ENCODE peak calls at places on chromosome 5, in four cellular contexts. B, K, G and V are unnamed samples.

GRCh38 chr5:81140942-81141341 is 92.2 kb upstream of the CKMT2 start:
- DNase-seq in B (no peak), K (no peak), G (no peak), V (no peak)

GRCh38 chr5:112372543-112372942 is 46.5 kb downstream of the EPB41L4A start:
- DNase-seq in B (no peak), K (peak), G (no peak), V (peak)

GRCh38 chr5:126031989-126032716 is 391.1 kb upstream of the GRAMD2B start:
- DNase-seq in B (no peak), K (no peak), G (no peak), V (no peak)

GRCh38 chr5:14745753-14746152 is 81.2 kb downstream of the OTULIN start:
- DNase-seq in B (no peak), K (no peak), G (no peak), V (no peak)

GRCh38 chr5:111993242-111993641 is 236.2 kb upstream of the NREP start:
- DNase-seq in B (no peak), K (no peak), G (no peak), V (no peak)

GRCh38 chr5:157222506-157223230 is 42.0 kb downstream of the ITK start:
- DNase-seq in B (peak), K (no peak), G (no peak), V (no peak)

GRCh38 chr5:95818181-95819147 is 4.1 kb downstream of the GLRX start:
- DNase-seq in B (no peak), K (no peak), G (no peak), V (no peak)

GRCh38 chr5:92553326-92553725 is 1027.7 kb downstream of the NR2F1-AS1 start:
- DNase-seq in B (no peak), K (no peak), G (no peak), V (no peak)

GRCh38 chr5:150138551-150139265 is 16.9 kb downstream of the PDGFRB start:
- DNase-seq in B (no peak), K (peak), G (peak), V (no peak)

GRCh38 chr5:2921651-2922050 is 170.2 kb upstream of the IRX2 start:
- DNase-seq in B (no peak), K (no peak), G (no peak), V (no peak)

GRCh38 chr5:132209131-132209530 is 18.5 kb downstream of the P4HA2 start:
- DNase-seq in B (peak), K (no peak), G (peak), V (no peak)